ENCODE peak calls at places on chromosomes 12 and 14, in four cellular contexts. X is body of pancreas, D is mesenchymal stem cell, S is heart right ventricle. O is an unnamed sample.

GRCh38 chr12:109858764-109859163 is 21.6 kb downstream of the GLTP start:
- DNase-seq in X (no peak), D (no peak), S (no peak), O (no peak)

GRCh38 chr12:65490193-65490592 is 211.7 kb downstream of the MSRB3 start:
- DNase-seq in X (no peak), D (no peak), S (no peak), O (no peak)

GRCh38 chr12:49511410-49511809 is 27.4 kb upstream of the KCNH3 start:
- DNase-seq in X (no peak), D (no peak), S (no peak), O (no peak)

GRCh38 chr14:104294628-104294982 is 156.2 kb downstream of the KIF26A start:
- DNase-seq in X (no peak), D (no peak), S (peak), O (no peak)

GRCh38 chr14:55556929-55557623 is 22.9 kb upstream of the KTN1 start:
- DNase-seq in X (peak), D (peak), S (peak), O (peak)

GRCh38 chr12:108239378-108239777 is 99.7 kb downstream of the CMKLR1 start:
- DNase-seq in X (no peak), D (no peak), S (no peak), O (no peak)

GRCh38 chr12:57864382-57864781 is 17.9 kb upstream of the CTDSP2 start:
- DNase-seq in X (no peak), D (no peak), S (no peak), O (no peak)

GRCh38 chr12:32504626-32505025 is 105.3 kb downstream of the FGD4 start:
- DNase-seq in X (no peak), D (no peak), S (no peak), O (peak)

DNA sequence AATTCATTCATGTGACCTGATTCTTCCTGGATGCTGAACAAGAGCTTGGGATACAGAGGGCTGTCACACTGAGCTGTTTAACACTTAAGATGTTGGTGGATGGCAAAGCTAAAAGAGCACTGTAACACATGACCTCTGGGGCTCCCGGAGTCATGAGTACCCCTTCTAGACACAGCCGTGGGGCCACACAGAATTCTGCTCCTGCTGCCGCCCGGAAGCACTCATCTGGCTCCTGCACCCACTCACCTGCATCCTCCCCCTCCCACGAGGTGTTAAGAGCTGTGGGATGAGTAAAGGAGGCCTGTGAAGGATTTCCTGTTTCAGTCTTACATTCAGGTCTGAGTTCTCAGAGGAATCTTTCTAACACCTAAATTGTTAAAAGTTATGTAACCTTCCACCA is 78.0 kb upstream of the SSTR1 start:
- DNase-seq in X (no peak), D (no peak), S (no peak), O (no peak)
- H3K27ac ChIP-seq in X (no peak), D (no peak), S (no peak), O (no peak)

DNA sequence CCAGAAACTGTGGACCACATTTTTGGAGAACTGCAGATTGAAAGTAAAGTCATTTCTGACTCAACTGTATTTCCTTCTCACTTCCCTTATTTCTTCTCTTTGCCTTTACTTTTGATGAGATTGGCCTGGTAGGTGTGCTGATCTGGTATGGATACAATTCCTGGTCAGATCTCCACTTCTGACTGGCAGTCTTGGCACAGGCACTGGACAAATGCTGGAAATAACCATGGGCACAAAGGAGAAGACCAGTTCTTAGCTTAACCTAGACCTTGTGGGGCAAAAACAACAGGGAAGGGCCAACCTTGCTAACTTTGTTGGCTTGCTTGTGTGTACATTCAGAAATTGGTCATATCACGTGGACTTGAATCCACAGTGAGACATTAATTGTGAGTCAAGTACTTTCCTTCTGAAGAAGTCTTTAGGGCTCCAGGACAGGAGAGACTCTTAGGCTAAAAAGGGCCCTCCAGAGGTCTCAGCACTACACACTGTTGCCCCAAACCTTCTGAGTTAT is 75.0 kb downstream of the DIP2B start:
- DNase-seq in X (peak), D (no peak), S (no peak), O (peak)
- H3K27ac ChIP-seq in X (peak), D (no peak), S (no peak), O (peak)

GRCh38 chr14:96126783-96127271 is 77.8 kb upstream of the BDKRB2 start:
- DNase-seq in X (no peak), D (peak), S (no peak), O (no peak)

GRCh38 chr14:96129128-96129736 is 75.4 kb upstream of the BDKRB2 start:
- DNase-seq in X (no peak), D (no peak), S (no peak), O (no peak)

GRCh38 chr14:96125536-96125935 is 79.1 kb upstream of the BDKRB2 start:
- DNase-seq in X (no peak), D (peak), S (no peak), O (no peak)

GRCh38 chr14:96122496-96122895 is 82.1 kb upstream of the BDKRB2 start:
- DNase-seq in X (peak), D (peak), S (no peak), O (no peak)

GRCh38 chr14:96126339-96126770 is 78.3 kb upstream of the BDKRB2 start:
- DNase-seq in X (no peak), D (peak), S (no peak), O (no peak)
- H3K27ac ChIP-seq in X (no peak), D (no peak), S (no peak), O (no peak)

GRCh38 chr12:122382919-122383350 is 39.5 kb downstream of the CLIP1 start:
- DNase-seq in X (no peak), D (no peak), S (no peak), O (no peak)
- H3K27ac ChIP-seq in X (no peak), D (no peak), S (peak), O (no peak)

O was measured in epithelial cell of prostate.